ENCODE peak calls at places on chromosomes 4 and X, in eight cellular contexts. E, U, T, M, W, Y, C and G are unnamed samples.

GRCh38 chrX:51737062-51737461 is 6.2 kb upstream of the GSPT2 start:
- DNase-seq in T (no peak), U (no peak), E (no peak), W (no peak), C (no peak), Y (no peak), M (no peak), G (no peak)

GRCh38 chr4:80448056-80448455 is 112.5 kb downstream of the CFAP299 start:
- DNase-seq in E (no peak), M (no peak), U (no peak), C (no peak), W (no peak), Y (no peak), T (no peak), G (no peak)

GRCh38 chr4:152585036-152585439 is 49.1 kb upstream of the FBXW7 start:
- DNase-seq in M (no peak), U (no peak), T (no peak), Y (no peak), C (peak), E (no peak), W (no peak), G (peak)

GRCh38 chrX:109927663-109928273 is 75.1 kb upstream of the TMEM164 start:
- DNase-seq in U (no peak), Y (no peak), W (no peak), T (no peak), E (no peak), M (no peak), C (no peak), G (no peak)

GRCh38 chrX:32448320-32448719 is 763.0 kb downstream of the DMD start:
- DNase-seq in U (peak), E (no peak), W (no peak), T (no peak), M (no peak), C (peak), Y (no peak), G (peak)

GRCh38 chr4:142844782-142845181 is 1.3 kb downstream of the INPP4B start:
- DNase-seq in C (no peak), W (no peak), U (no peak), Y (no peak), E (no peak), T (no peak), M (no peak), G (no peak)

GRCh38 chr4:139689093-139689722 is 23.6 kb downstream of the MGST2 start:
- DNase-seq in T (no peak), E (no peak), C (no peak), W (no peak), Y (no peak), U (no peak), M (no peak), G (no peak)

GRCh38 chrX:53081925-53082772 is at the start of gene TSPYL2:
- DNase-seq in M (peak), W (peak), T (peak), U (peak), C (peak), Y (peak), E (peak), G (peak)

GRCh38 chrX:65582450-65583082 is 48.0 kb upstream of the LAS1L start:
- DNase-seq in M (no peak), C (no peak), Y (no peak), U (no peak), W (no peak), E (no peak), T (no peak), G (no peak)

GRCh38 chr4:60463846-60464502 is 736.2 kb upstream of the ADGRL3 start:
- DNase-seq in C (no peak), T (peak), W (peak), M (no peak), Y (no peak), U (no peak), E (no peak), G (no peak)

GRCh38 chr4:95360911-95361695 is 187.7 kb downstream of the UNC5C start:
- DNase-seq in M (no peak), W (no peak), E (peak), Y (no peak), C (no peak), T (no peak), U (no peak), G (no peak)

GRCh38 chr4:17347445-17347844 is 164.4 kb downstream of the QDPR start:
- DNase-seq in E (no peak), U (peak), Y (peak), W (peak), C (peak), T (peak), M (peak), G (peak)

GRCh38 chrX:23900220-23900797 is 7.4 kb downstream of the APOO start:
- DNase-seq in E (no peak), T (no peak), Y (no peak), W (no peak), C (no peak), U (peak), M (no peak), G (no peak)

GRCh38 chrX:69300323-69300722 is 135.1 kb upstream of the PJA1 start:
- DNase-seq in Y (no peak), M (no peak), W (no peak), C (no peak), E (no peak), T (no peak), U (no peak), G (no peak)

GRCh38 chr4:28675582-28675981 is 1814.9 kb downstream of the STIM2 start:
- DNase-seq in Y (no peak), T (peak), W (no peak), E (no peak), M (no peak), C (no peak), U (no peak), G (no peak)

GRCh38 chrX:130575831-130576404 is 174.1 kb downstream of the RBMX2 start:
- DNase-seq in U (no peak), E (no peak), C (peak), T (peak), M (peak), Y (peak), W (peak), G (peak)

GRCh38 chr4:126916626-126917140 is 716.1 kb upstream of the INTU start:
- DNase-seq in E (no peak), M (no peak), Y (peak), W (peak), U (peak), C (no peak), T (peak), G (no peak)

GRCh38 chr4:23923840-23924239 is 34.0 kb upstream of the PPARGC1A start:
- DNase-seq in T (no peak), W (no peak), C (no peak), U (no peak), E (no peak), Y (no peak), M (no peak), G (no peak)

GRCh38 chr4:119025916-119026661 is 109.5 kb upstream of the MYOZ2 start:
- DNase-seq in U (peak), C (no peak), W (peak), Y (peak), T (peak), M (no peak), E (no peak), G (no peak)

GRCh38 chrX:13077168-13077567 is 32.7 kb upstream of the FAM9C start:
- DNase-seq in U (peak), M (peak), T (peak), W (peak), C (no peak), E (no peak), Y (no peak), G (peak)

GRCh38 chrX:13692771-13693231 is 3.9 kb downstream of the RAB9A start:
- DNase-seq in T (no peak), M (no peak), Y (no peak), E (no peak), W (no peak), U (no peak), C (no peak), G (no peak)

GRCh38 chr4:74933562-74934015 is 673 bp downstream of the PARM1 start:
- DNase-seq in C (no peak), E (no peak), W (no peak), M (no peak), T (peak), U (no peak), Y (peak), G (no peak)

GRCh38 chr4:2843023-2843908 is at the start of gene ADD1:
- DNase-seq in M (peak), T (peak), Y (peak), E (peak), W (peak), U (peak), C (peak), G (peak)

GRCh38 chrX:47358387-47359065 is 11.9 kb upstream of the ZNF157 start:
- DNase-seq in U (no peak), T (peak), Y (no peak), C (peak), M (peak), E (no peak), W (no peak), G (peak)

GRCh38 chrX:116009871-116010710 is 160.5 kb upstream of the AGTR2 start:
- DNase-seq in E (no peak), T (no peak), W (no peak), U (no peak), M (no peak), C (no peak), Y (no peak), G (no peak)

GRCh38 chrX:45846328-45846727 is 645.7 kb upstream of the DIPK2B start:
- DNase-seq in M (no peak), C (no peak), W (no peak), Y (no peak), T (no peak), E (no peak), U (no peak), G (no peak)

GRCh38 chr4:2281575-2282343 is 19.9 kb upstream of the MXD4 start:
- DNase-seq in M (peak), W (no peak), E (no peak), U (peak), C (peak), Y (no peak), T (no peak), G (peak)

GRCh38 chr4:34181311-34181808 is 2063.0 kb downstream of the ARAP2 start:
- DNase-seq in M (no peak), Y (peak), E (no peak), T (peak), U (peak), W (peak), C (no peak), G (no peak)

GRCh38 chr4:7186081-7186480 is 6.3 kb upstream of the SORCS2 start:
- DNase-seq in E (peak), M (no peak), W (no peak), U (no peak), Y (no peak), T (no peak), C (no peak), G (peak)

GRCh38 chr4:1628892-1629703 is 55.0 kb downstream of the FAM53A start:
- DNase-seq in M (peak), U (peak), C (peak), W (peak), Y (peak), E (peak), T (peak), G (peak)

GRCh38 chr4:127188847-127189246 is 443.9 kb upstream of the INTU start:
- DNase-seq in C (no peak), E (no peak), Y (peak), M (no peak), W (no peak), U (peak), T (peak), G (no peak)

GRCh38 chr4:106809083-106809482 is 227.0 kb downstream of the DKK2 start:
- DNase-seq in Y (peak), T (peak), U (peak), E (no peak), C (no peak), M (no peak), W (peak), G (no peak)

GRCh38 chr4:80608285-80608980 is 272.9 kb downstream of the CFAP299 start:
- DNase-seq in M (no peak), C (no peak), E (no peak), U (no peak), W (peak), Y (peak), T (no peak), G (no peak)

GRCh38 chr4:119834901-119835300 is 206.3 kb upstream of the PDE5A start:
- DNase-seq in M (no peak), W (no peak), T (no peak), U (no peak), C (no peak), E (no peak), Y (peak), G (no peak)

GRCh38 chrX:108224727-108225455 is 133.3 kb downstream of the ATG4A start:
- DNase-seq in U (peak), W (peak), C (peak), M (no peak), E (peak), Y (peak), T (peak), G (no peak)

GRCh38 chr4:145937990-145938611 is 522 bp downstream of the ZNF827 start:
- DNase-seq in Y (peak), W (peak), U (peak), T (peak), E (peak), M (peak), C (peak), G (peak)

GRCh38 chrX:37349131-37350033 is at the start of gene PRRG1:
- DNase-seq in M (no peak), E (peak), U (peak), Y (peak), C (no peak), T (peak), W (peak), G (no peak)